ENCODE peak calls at places on chromosomes 2 and 18, in four cellular contexts. O is A549, W is right atrium auricular region, K is GM12865. Y is an unnamed sample.

GRCh38 chr2:151241224-151241623 is 20.4 kb downstream of the RBM43 start:
- DNase-seq in K (no peak), W (no peak), O (no peak), Y (no peak)

GRCh38 chr2:103230813-103231212 is 469.0 kb downstream of the TMEM182 start:
- DNase-seq in K (no peak), O (no peak), W (no peak), Y (no peak)

GRCh38 chr2:29878898-29879297 is 42.5 kb downstream of the ALK start:
- DNase-seq in K (no peak), O (peak), W (no peak), Y (no peak)

GRCh38 chr18:23614413-23614812 is 28.1 kb upstream of the NPC1 start:
- DNase-seq in O (no peak), W (no peak), K (no peak), Y (no peak)

GRCh38 chr2:45610281-45611019 is 617 bp downstream of the SRBD1 start:
- DNase-seq in K (peak), O (peak), W (peak), Y (peak)

GRCh38 chr2:27715318-27716165 is 51.9 kb downstream of the SLC4A1AP start:
- DNase-seq in O (no peak), W (peak), K (peak), Y (no peak)

GRCh38 chr2:233799087-233799665 is 21.0 kb downstream of the MROH2A start:
- DNase-seq in W (peak), K (no peak), O (no peak), Y (no peak)

GRCh38 chr2:114293355-114293754 is 149.1 kb upstream of the DPP10 start:
- DNase-seq in O (no peak), W (no peak), K (peak), Y (no peak)

GRCh38 chr2:67782443-67782842 is 280.4 kb downstream of the C1D start:
- DNase-seq in W (no peak), K (no peak), O (no peak), Y (no peak)

GRCh38 chr2:21821697-21822227 is 698.0 kb downstream of the TDRD15 start:
- DNase-seq in O (no peak), W (no peak), K (no peak), Y (no peak)

GRCh38 chr18:58529714-58530354 is 99.1 kb downstream of the ALPK2 start:
- DNase-seq in O (peak), K (peak), W (no peak), Y (peak)

GRCh38 chr2:216066255-216066654 is 15.4 kb downstream of the PECR start:
- DNase-seq in W (no peak), K (no peak), O (no peak), Y (no peak)

GRCh38 chr2:239326831-239327535 is 73.8 kb downstream of the HDAC4 start:
- DNase-seq in W (peak), K (peak), O (no peak), Y (peak)

GRCh38 chr2:124804014-124804940 is 779.2 kb downstream of the CNTNAP5 start:
- DNase-seq in K (peak), O (peak), W (no peak), Y (no peak)

GRCh38 chr18:37861981-37862380 is 296.4 kb upstream of the CELF4 start:
- DNase-seq in W (no peak), O (no peak), K (no peak), Y (no peak)
- H3K4me3 ChIP-seq in W (no peak), O (no peak), K (no peak), Y (no peak)

DNA sequence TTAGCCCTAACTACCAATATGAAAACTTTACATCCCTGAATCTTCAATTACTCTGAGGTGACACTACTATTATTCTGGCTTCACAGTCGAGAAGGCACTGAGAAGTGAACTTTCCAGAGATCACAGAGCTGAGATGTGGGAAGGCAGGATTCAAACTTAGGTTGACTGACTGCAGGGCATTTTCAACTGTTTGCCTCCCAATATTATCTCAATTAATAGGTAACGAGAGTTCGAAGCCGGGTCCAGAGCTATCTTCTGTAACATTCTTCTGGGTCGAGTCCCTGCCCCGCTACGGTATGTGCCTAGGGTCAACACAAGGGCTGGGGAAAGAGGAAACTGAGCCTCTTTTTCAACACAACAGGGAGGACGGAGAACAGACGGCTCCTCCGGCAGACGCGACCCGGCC is 755 bp downstream of the CHMP3 start:
- DNase-seq in W (no peak), O (no peak), K (no peak), Y (no peak)
- H3K4me3 ChIP-seq in W (peak), O (peak), K (peak), Y (peak)

DNA sequence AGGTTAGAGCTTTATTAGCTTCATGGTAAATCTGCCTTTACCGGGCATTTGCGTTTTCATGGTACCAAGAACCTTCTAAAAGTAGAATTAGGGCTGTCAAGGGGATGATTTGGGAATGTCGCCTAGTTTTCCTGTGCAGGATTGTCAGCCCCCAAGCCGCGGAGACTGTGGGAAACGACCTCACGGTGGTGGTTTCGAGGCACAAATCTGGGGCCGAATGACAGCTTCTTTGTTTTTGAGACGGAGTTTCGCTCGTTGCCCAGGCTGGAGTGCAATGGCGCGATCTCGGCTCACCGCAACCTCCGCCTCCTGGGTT is 615 bp upstream of the USP39 start:
- DNase-seq in O (no peak), K (no peak), W (no peak), Y (no peak)
- H3K4me3 ChIP-seq in O (peak), K (peak), W (no peak), Y (no peak)

DNA sequence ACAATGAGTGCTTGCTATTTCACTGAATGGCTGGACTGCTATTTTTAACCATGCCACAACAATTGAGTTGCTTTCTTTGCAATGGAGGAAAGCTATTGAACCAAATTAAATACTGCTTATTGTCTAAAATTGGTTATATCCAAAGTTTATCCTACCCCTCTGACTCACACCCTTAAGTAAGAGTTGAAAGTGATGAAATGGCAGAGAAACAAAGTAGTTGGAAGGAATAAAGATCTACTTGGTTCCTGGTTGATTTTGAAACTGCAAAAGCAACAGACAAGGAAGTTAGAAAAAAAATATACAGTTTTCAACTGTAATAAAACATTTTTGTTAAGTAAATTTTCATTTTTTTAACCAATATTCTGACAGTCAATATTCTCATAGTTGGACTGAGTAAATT is 47.6 kb downstream of the EML4 start:
- DNase-seq in K (no peak), O (no peak), W (no peak), Y (no peak)
- H3K4me3 ChIP-seq in K (no peak), O (no peak), W (no peak), Y (peak)

GRCh38 chr18:26656401-26656943 is 108.1 kb upstream of the KCTD1 start:
- DNase-seq in W (no peak), O (no peak), K (no peak), Y (no peak)

GRCh38 chr18:26654173-26655009 is 106.0 kb upstream of the KCTD1 start:
- DNase-seq in K (no peak), O (no peak), W (no peak), Y (no peak)

GRCh38 chr18:26655614-26656400 is 107.5 kb upstream of the KCTD1 start:
- DNase-seq in O (peak), K (no peak), W (no peak), Y (no peak)

GRCh38 chr18:26656944-26657536 is 108.7 kb upstream of the KCTD1 start:
- DNase-seq in O (peak), K (peak), W (peak), Y (no peak)

DNA sequence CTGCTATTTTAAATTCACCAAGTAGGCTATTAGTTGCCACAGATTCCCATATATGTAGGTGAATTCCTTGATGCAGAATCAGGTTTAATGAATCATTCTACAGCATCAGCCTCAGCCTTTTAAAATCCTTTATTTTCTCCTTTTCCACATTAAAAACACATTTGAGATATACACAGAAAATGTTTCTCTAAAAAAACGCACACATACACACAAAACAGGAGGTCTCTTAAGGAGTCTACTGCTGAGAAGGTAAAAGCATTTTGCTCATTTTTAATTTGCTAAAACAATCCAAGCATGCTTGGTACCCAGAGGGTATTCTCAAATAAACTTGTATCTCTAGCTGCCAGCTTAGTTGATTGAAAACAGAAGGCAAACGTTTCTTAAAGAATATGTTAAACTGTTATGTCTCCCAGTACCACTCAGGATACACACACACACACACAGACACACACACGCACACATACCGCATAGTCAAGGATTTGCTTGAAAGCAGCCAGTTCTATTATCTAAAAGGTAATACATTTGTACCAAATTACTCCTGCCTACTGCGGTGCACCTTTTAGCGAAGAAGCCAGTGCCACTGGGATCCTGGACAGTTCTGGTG is 106.8 kb upstream of the KCTD1 start:
- DNase-seq in W (no peak), O (no peak), K (no peak), Y (no peak)
- H3K4me3 ChIP-seq in W (peak), O (peak), K (no peak), Y (no peak)

DNA sequence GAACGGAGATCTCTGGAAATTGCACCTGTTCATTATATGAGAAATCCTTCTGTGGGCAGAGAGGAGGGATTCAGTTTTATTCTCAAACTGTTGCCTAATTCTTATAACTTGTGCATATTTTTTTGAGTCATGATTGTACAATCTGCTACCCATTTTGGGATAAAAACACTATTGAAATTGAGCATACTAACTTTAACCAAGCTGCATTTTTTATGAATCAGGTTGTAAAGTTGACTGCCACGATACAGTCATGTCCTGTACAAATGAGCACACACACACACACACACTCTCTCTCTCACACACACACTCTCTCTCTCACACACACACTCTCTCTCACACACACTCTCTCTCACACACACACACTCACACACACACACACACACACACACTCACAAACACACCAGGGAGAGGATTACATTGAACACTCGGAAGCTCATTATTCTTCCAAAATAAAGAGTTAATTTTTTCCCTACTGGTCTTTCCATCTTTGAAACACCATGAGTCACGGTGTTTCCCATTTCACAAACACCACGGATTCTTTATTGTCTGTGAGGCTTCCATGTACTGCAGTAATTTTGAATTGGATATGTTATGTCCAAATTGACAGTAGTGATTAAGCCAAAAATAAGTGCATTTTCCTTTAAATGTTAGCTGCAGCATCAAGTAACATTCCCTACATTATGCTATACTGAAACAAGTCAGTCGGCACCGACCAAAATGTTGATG is 216.8 kb downstream of the ARHGAP15 start:
- DNase-seq in O (no peak), K (no peak), W (no peak), Y (no peak)
- H3K4me3 ChIP-seq in O (no peak), K (no peak), W (no peak), Y (no peak)

DNA sequence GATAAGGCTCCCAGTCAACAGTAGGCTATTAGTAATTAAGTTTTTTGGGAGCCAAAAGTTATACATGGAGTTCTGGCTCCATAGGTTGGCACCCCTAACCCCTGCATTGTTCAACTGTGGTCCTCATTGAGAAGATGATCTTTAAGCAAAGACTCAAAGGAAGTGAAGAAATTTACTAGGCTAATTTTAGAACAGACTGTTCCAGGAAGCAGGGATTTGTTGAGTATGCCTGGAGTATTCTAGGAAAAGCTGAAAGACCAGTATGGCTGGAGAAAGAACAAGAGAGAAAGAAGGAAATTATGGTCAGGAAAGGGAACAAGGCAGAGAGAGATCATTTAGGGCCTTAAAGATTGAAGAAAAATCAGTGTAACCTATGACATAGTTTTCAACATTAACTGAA is 125.1 kb downstream of the PMAIP1 start:
- DNase-seq in K (no peak), O (no peak), W (no peak), Y (no peak)
- H3K4me3 ChIP-seq in K (no peak), O (no peak), W (no peak), Y (no peak)

GRCh38 chr2:196681510-196681909 is 42.0 kb downstream of the CCDC150 start:
- DNase-seq in O (no peak), W (no peak), K (no peak), Y (no peak)
- H3K4me3 ChIP-seq in O (no peak), W (no peak), K (no peak), Y (no peak)

Y was measured in CD4-positive, CD25-positive, alpha-beta regulatory T cell.